ENCODE peak calls at places on chromosomes 5 and 9, in four cellular contexts. J is HEK293T, U is WTC11, D is Calu3. X is an unnamed sample.

GRCh38 chr9:6133346-6134063 is 82.1 kb upstream of the IL33 start:
- DNase-seq in J (no peak), U (no peak), D (peak), X (no peak)

GRCh38 chr9:129058965-129059795 is 21.7 kb upstream of the DOLPP1 start:
- DNase-seq in J (no peak), D (no peak), U (no peak), X (no peak)

GRCh38 chr9:21096172-21096900 is 18.6 kb upstream of the IFNB1 start:
- DNase-seq in D (peak), J (no peak), U (no peak), X (no peak)

GRCh38 chr5:15008476-15008875 is 136.9 kb upstream of the ANKH start:
- DNase-seq in J (peak), U (peak), D (peak), X (peak)

GRCh38 chr9:73200694-73201432 is 49.2 kb downstream of the ANXA1 start:
- DNase-seq in U (no peak), J (peak), D (no peak), X (no peak)

GRCh38 chr9:65426231-65426630 is 141.2 kb upstream of the FOXD4L5 start:
- DNase-seq in D (no peak), U (no peak), J (no peak), X (no peak)

GRCh38 chr5:138955672-138956295 is 80.6 kb upstream of the LRRTM2 start:
- DNase-seq in J (no peak), D (no peak), U (no peak), X (no peak)

GRCh38 chr5:23840083-23840482 is 332.7 kb downstream of the PRDM9 start:
- DNase-seq in U (no peak), J (no peak), D (no peak), X (no peak)

GRCh38 chr5:157356576-157356975 is 90.7 kb downstream of the CYFIP2 start:
- DNase-seq in D (no peak), U (no peak), J (no peak), X (no peak)

GRCh38 chr9:113858282-113858681 is 17.8 kb upstream of the ZNF618 start:
- DNase-seq in D (no peak), U (no peak), J (no peak), X (no peak)

GRCh38 chr9:13064676-13065075 is 214.8 kb downstream of the MPDZ start:
- DNase-seq in U (no peak), D (no peak), J (no peak), X (no peak)

GRCh38 chr9:93820667-93821306 is 134.4 kb downstream of the BARX1 start:
- DNase-seq in D (peak), J (peak), U (peak), X (no peak)

GRCh38 chr5:179346401-179346800 is 1.1 kb upstream of the ADAMTS2 start:
- DNase-seq in J (no peak), D (no peak), U (no peak), X (no peak)

GRCh38 chr5:75985077-75985476 is 98.1 kb upstream of the SV2C start:
- DNase-seq in J (no peak), D (no peak), U (no peak), X (no peak)

GRCh38 chr5:72464071-72464470 is 43.1 kb downstream of the ZNF366 start:
- DNase-seq in U (no peak), J (no peak), D (no peak), X (no peak)

GRCh38 chr5:59042683-59043082 is 459.8 kb downstream of the RAB3C start:
- DNase-seq in J (no peak), D (no peak), U (no peak), X (no peak)

GRCh38 chr5:178115835-178116405 is 2.6 kb downstream of the N4BP3 start:
- DNase-seq in U (peak), J (no peak), D (no peak), X (no peak)

GRCh38 chr5:135235002-135235401 is 164.0 kb downstream of the MACROH2A1 start:
- DNase-seq in D (no peak), U (no peak), J (no peak), X (no peak)

GRCh38 chr9:94804917-94805544 is 78.5 kb downstream of the AOPEP start:
- DNase-seq in U (no peak), D (peak), J (no peak), X (no peak)

GRCh38 chr9:18124760-18125159 is 349.2 kb upstream of the ADAMTSL1 start:
- DNase-seq in D (no peak), U (no peak), J (no peak), X (no peak)

GRCh38 chr5:4043135-4043534 is 447.5 kb downstream of the IRX1 start:
- DNase-seq in D (no peak), J (no peak), U (no peak), X (no peak)